ENCODE peak calls at places on chromosomes 7 and 10, in five cellular contexts. One of them, this sample, is unnamed.

GRCh38 chr7:131471605-131472004 is 84.8 kb downstream of the PODXL start:
- DNase-seq in K562: no peak
- DNase-seq in H1: no peak
- DNase-seq in HCT116: no peak
- DNase-seq in GM12878: no peak
- DNase-seq in this sample: no peak

GRCh38 chr7:121085922-121086321 is 97.4 kb downstream of the CPED1 start:
- DNase-seq in K562: no peak
- DNase-seq in HCT116: no peak
- DNase-seq in GM12878: no peak
- DNase-seq in H1: no peak
- DNase-seq in this sample: no peak

GRCh38 chr7:104883248-104883717 is 130.7 kb upstream of the KMT2E start:
- DNase-seq in H1: no peak
- DNase-seq in HCT116: no peak
- DNase-seq in K562: no peak
- DNase-seq in GM12878: no peak
- DNase-seq in this sample: no peak

GRCh38 chr10:113285291-113285690 is 267.6 kb upstream of the HABP2 start:
- DNase-seq in H1: no peak
- DNase-seq in K562: no peak
- DNase-seq in HCT116: no peak
- DNase-seq in GM12878: no peak
- DNase-seq in this sample: no peak

GRCh38 chr7:157539521-157539920 is 202.7 kb downstream of the DNAJB6 start:
- DNase-seq in K562: no peak
- DNase-seq in H1: no peak
- DNase-seq in GM12878: no peak
- DNase-seq in HCT116: no peak
- DNase-seq in this sample: no peak

GRCh38 chr7:79506481-79506880 is 53.0 kb upstream of the MAGI2 start:
- DNase-seq in HCT116: no peak
- DNase-seq in K562: no peak
- DNase-seq in GM12878: no peak
- DNase-seq in H1: no peak
- DNase-seq in this sample: peak

GRCh38 chr10:80156216-80156615 is 23.7 kb downstream of the PLAC9 start:
- DNase-seq in H1: no peak
- DNase-seq in GM12878: no peak
- DNase-seq in K562: no peak
- DNase-seq in HCT116: no peak
- DNase-seq in this sample: no peak

GRCh38 chr10:14259696-14260595 is 70.8 kb downstream of the FRMD4A start:
- DNase-seq in HCT116: no peak
- DNase-seq in K562: no peak
- DNase-seq in H1: no peak
- DNase-seq in GM12878: no peak
- DNase-seq in this sample: peak

GRCh38 chr7:155529346-155529745 is 17.0 kb downstream of the CNPY1 start:
- DNase-seq in HCT116: no peak
- DNase-seq in GM12878: no peak
- DNase-seq in H1: no peak
- DNase-seq in K562: no peak
- DNase-seq in this sample: no peak

GRCh38 chr10:24825551-24825950 is 101.9 kb upstream of the ARHGAP21 start:
- DNase-seq in K562: no peak
- DNase-seq in GM12878: no peak
- DNase-seq in HCT116: no peak
- DNase-seq in H1: no peak
- DNase-seq in this sample: no peak

GRCh38 chr7:28481131-28481926 is 69.0 kb downstream of the CREB5 start:
- DNase-seq in H1: no peak
- DNase-seq in GM12878: peak
- DNase-seq in HCT116: no peak
- DNase-seq in K562: no peak
- DNase-seq in this sample: no peak

GRCh38 chr10:20855398-20856038 is 41.6 kb downstream of the NEBL start:
- DNase-seq in HCT116: no peak
- DNase-seq in GM12878: no peak
- DNase-seq in H1: no peak
- DNase-seq in K562: peak
- DNase-seq in this sample: peak

GRCh38 chr10:14653271-14654161 is 121.2 kb downstream of the FAM107B start:
- DNase-seq in HCT116: no peak
- DNase-seq in K562: no peak
- DNase-seq in H1: no peak
- DNase-seq in GM12878: no peak
- DNase-seq in this sample: no peak

GRCh38 chr7:46581276-46581675 is 660.2 kb upstream of the IGFBP3 start:
- DNase-seq in K562: no peak
- DNase-seq in GM12878: no peak
- DNase-seq in HCT116: no peak
- DNase-seq in H1: no peak
- DNase-seq in this sample: no peak

GRCh38 chr7:81960026-81960425 is 190.2 kb upstream of the HGF start:
- DNase-seq in GM12878: no peak
- DNase-seq in K562: no peak
- DNase-seq in HCT116: no peak
- DNase-seq in H1: no peak
- DNase-seq in this sample: no peak

GRCh38 chr7:135930565-135931423 is 46.4 kb downstream of the MTPN start:
- DNase-seq in GM12878: no peak
- DNase-seq in K562: no peak
- DNase-seq in H1: no peak
- DNase-seq in HCT116: no peak
- DNase-seq in this sample: no peak

GRCh38 chr10:115402690-115403089 is 309.5 kb downstream of the ATRNL1 start:
- DNase-seq in K562: no peak
- DNase-seq in H1: no peak
- DNase-seq in HCT116: no peak
- DNase-seq in GM12878: no peak
- DNase-seq in this sample: no peak

GRCh38 chr7:20260219-20260618 is 43.0 kb upstream of the MACC1 start:
- DNase-seq in GM12878: no peak
- DNase-seq in HCT116: no peak
- DNase-seq in H1: no peak
- DNase-seq in K562: no peak
- DNase-seq in this sample: no peak

GRCh38 chr10:13769926-13770325 is 183.2 kb downstream of the PRPF18 start:
- DNase-seq in K562: no peak
- DNase-seq in GM12878: no peak
- DNase-seq in H1: no peak
- DNase-seq in HCT116: no peak
- DNase-seq in this sample: no peak

GRCh38 chr10:112711366-112711765 is 238.7 kb upstream of the TCF7L2 start:
- DNase-seq in GM12878: no peak
- DNase-seq in HCT116: no peak
- DNase-seq in K562: no peak
- DNase-seq in H1: peak
- DNase-seq in this sample: no peak

GRCh38 chr7:133718131-133718530 is 409.0 kb upstream of the LRGUK start:
- DNase-seq in GM12878: no peak
- DNase-seq in HCT116: no peak
- DNase-seq in K562: no peak
- DNase-seq in H1: no peak
- DNase-seq in this sample: no peak

GRCh38 chr7:94630855-94631254 is 25.1 kb downstream of the SGCE start:
- DNase-seq in HCT116: no peak
- DNase-seq in GM12878: no peak
- DNase-seq in K562: no peak
- DNase-seq in H1: no peak
- DNase-seq in this sample: peak

GRCh38 chr7:69746383-69746782 is 148.1 kb downstream of the AUTS2 start:
- DNase-seq in HCT116: no peak
- DNase-seq in H1: no peak
- DNase-seq in GM12878: no peak
- DNase-seq in K562: no peak
- DNase-seq in this sample: no peak

GRCh38 chr7:121755818-121756501 is 117.0 kb upstream of the PTPRZ1 start:
- DNase-seq in K562: no peak
- DNase-seq in HCT116: no peak
- DNase-seq in H1: no peak
- DNase-seq in GM12878: no peak
- DNase-seq in this sample: no peak

GRCh38 chr10:131155218-131155902 is 156.2 kb downstream of the TCERG1L start:
- DNase-seq in HCT116: no peak
- DNase-seq in K562: no peak
- DNase-seq in GM12878: no peak
- DNase-seq in H1: no peak
- DNase-seq in this sample: no peak

GRCh38 chr10:131154306-131155025 is 157.1 kb downstream of the TCERG1L start:
- DNase-seq in H1: no peak
- DNase-seq in GM12878: no peak
- DNase-seq in HCT116: no peak
- DNase-seq in K562: no peak
- DNase-seq in this sample: no peak

GRCh38 chr10:131158695-131159094 is 152.8 kb downstream of the TCERG1L start:
- DNase-seq in HCT116: no peak
- DNase-seq in GM12878: no peak
- DNase-seq in K562: no peak
- DNase-seq in H1: no peak
- DNase-seq in this sample: no peak

GRCh38 chr10:131157899-131158298 is 153.6 kb downstream of the TCERG1L start:
- DNase-seq in K562: no peak
- DNase-seq in H1: no peak
- DNase-seq in HCT116: no peak
- DNase-seq in GM12878: no peak
- DNase-seq in this sample: no peak

DNA sequence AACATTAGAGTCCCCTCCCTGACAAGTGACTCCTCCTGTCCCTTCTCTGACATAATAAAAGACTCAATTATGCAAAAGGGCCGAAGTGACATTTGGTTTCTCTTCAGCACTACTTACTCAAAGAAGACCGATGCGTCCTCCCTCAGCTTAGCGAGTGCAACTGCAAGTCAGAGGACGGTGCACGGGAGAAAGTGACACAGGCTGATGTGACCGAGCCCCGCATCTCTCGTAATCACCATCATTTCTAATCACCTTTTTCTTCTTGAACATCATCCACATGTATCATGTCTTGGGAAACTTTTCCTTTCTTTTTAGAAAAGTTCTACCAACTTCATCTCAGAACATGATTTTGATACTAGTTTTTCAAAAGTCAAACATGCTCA is 155.6 kb downstream of the TCERG1L start:
- DNase-seq in GM12878: no peak
- DNase-seq in HCT116: no peak
- DNase-seq in K562: no peak
- DNase-seq in H1: no peak
- DNase-seq in this sample: no peak
- TF ChIP-seq ZNF274 in GM12878: no peak
- TF ChIP-seq ZNF274 in HCT116: no peak
- TF ChIP-seq ZNF274 in K562: no peak
- TF ChIP-seq ZNF274 in H1: no peak
- TF ChIP-seq ZNF274 in this sample: no peak

DNA sequence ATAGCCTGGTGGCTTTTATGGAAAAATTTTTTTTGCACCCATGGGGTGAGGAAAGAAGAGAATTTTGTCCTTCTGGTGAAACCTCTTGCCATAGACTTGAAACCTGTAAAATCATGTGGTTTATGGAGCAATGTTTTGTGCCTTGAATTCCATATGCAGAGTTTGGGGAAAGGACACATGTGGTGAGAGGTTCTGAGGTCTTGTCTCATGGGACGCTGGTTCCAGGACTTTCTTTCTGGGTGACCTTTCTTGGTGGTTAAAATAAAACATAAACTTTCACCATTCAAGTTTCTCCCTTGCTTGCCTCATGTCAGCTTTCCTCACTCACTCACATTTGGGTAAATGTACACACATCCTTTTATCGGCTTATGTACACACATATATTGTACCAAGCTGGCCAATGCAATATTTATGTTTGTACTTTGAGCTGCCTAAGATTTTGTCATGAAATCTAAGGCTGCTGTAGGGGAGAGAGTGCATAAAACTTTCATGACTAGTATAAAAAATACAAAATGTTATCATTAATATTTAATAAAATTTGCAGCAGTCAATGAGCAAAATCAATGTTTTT is 144.9 kb upstream of the CELF2 start:
- DNase-seq in HCT116: no peak
- DNase-seq in K562: no peak
- DNase-seq in GM12878: no peak
- DNase-seq in H1: no peak
- DNase-seq in this sample: no peak
- H3K27ac ChIP-seq in HCT116: no peak
- H3K27ac ChIP-seq in K562: no peak
- H3K27ac ChIP-seq in GM12878: no peak
- H3K27ac ChIP-seq in H1: no peak
- H3K27ac ChIP-seq in this sample: no peak

GRCh38 chr10:102289840-102290239 is 44.5 kb downstream of the GBF1 start:
- DNase-seq in GM12878: no peak
- DNase-seq in K562: no peak
- DNase-seq in H1: no peak
- DNase-seq in HCT116: no peak
- DNase-seq in this sample: no peak

GRCh38 chr10:102287991-102288390 is 42.7 kb downstream of the GBF1 start:
- DNase-seq in H1: no peak
- DNase-seq in HCT116: no peak
- DNase-seq in GM12878: no peak
- DNase-seq in K562: no peak
- DNase-seq in this sample: no peak

GRCh38 chr10:102289356-102289755 is 44.0 kb downstream of the GBF1 start:
- DNase-seq in K562: no peak
- DNase-seq in GM12878: no peak
- DNase-seq in H1: no peak
- DNase-seq in HCT116: no peak
- DNase-seq in this sample: no peak

GRCh38 chr10:102287538-102287937 is 42.2 kb downstream of the GBF1 start:
- DNase-seq in K562: no peak
- DNase-seq in HCT116: no peak
- DNase-seq in H1: no peak
- DNase-seq in GM12878: no peak
- DNase-seq in this sample: no peak

DNA sequence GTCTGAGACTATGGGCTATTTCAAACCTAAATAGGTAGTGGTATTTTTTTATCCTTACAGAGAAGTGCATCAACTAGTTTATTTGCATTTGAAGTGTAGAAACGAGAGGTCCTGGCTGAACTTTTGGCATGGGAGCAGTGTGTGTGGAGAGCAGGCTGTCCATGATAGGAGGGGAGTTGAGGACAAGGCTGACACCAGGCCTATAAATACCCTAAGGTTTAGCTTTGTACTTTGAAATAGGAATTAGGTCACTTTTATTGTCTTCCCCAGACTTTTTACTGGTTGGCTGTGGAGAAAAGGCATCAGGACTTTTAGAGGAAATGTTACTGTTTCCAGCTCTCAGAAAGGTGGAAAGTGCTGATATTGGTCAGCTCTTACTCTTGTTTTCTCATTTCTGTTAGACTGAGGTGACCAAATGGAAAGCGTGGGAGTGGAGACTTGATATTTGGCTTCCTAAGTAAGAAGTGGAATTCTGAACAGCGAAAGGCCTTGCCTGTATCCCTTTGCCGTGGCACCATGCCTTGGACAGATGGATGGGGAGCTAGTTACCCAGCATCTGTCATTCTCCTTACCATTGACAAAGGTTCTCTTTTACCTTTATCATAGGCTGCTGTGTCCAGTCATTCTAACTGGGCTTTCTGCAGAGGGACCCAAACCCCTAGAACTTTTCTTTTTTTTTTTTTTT is 46.0 kb downstream of the GBF1 start:
- DNase-seq in K562: no peak
- DNase-seq in HCT116: no peak
- DNase-seq in GM12878: no peak
- DNase-seq in H1: no peak
- DNase-seq in this sample: no peak
- TF ChIP-seq ZNF274 in K562: no peak
- TF ChIP-seq ZNF274 in HCT116: no peak
- TF ChIP-seq ZNF274 in GM12878: no peak
- TF ChIP-seq ZNF274 in H1: no peak
- TF ChIP-seq ZNF274 in this sample: no peak

GRCh38 chr7:50827281-50827680 is 44.6 kb upstream of the GRB10 start:
- DNase-seq in K562: no peak
- DNase-seq in H1: no peak
- DNase-seq in HCT116: no peak
- DNase-seq in GM12878: no peak
- DNase-seq in this sample: no peak
- H3K27ac ChIP-seq in K562: no peak
- H3K27ac ChIP-seq in H1: no peak
- H3K27ac ChIP-seq in HCT116: no peak
- H3K27ac ChIP-seq in GM12878: no peak
- H3K27ac ChIP-seq in this sample: no peak

This sample was measured in HepG2.